ENCODE peak calls at places on chromosomes 2 and 18, in six cellular contexts. One of them, this sample, is unnamed.

GRCh38 chr2:201260302-201260800 is at the start of gene CASP8:
- DNase-seq in NCI-H510A treated with DMSO at 0.1 percent for 48 hours: no peak
- DNase-seq in DMS153: no peak
- DNase-seq in C1 segment of cervical spinal cord: no peak
- DNase-seq in foreskin keratinocyte: peak; percentile 15
- DNase-seq in HCT116: no peak
- DNase-seq in this sample: no peak

GRCh38 chr2:181684454-181685149 is 4.3 kb upstream of the NEUROD1 start:
- DNase-seq in foreskin keratinocyte: no peak
- DNase-seq in C1 segment of cervical spinal cord: no peak
- DNase-seq in HCT116: no peak
- DNase-seq in NCI-H510A treated with DMSO at 0.1 percent for 48 hours: no peak
- DNase-seq in DMS153: no peak
- DNase-seq in this sample: no peak

GRCh38 chr18:80251700-80252099 is 4.4 kb upstream of the PARD6G start:
- DNase-seq in HCT116: no peak
- DNase-seq in foreskin keratinocyte: no peak
- DNase-seq in DMS153: no peak
- DNase-seq in C1 segment of cervical spinal cord: no peak
- DNase-seq in NCI-H510A treated with DMSO at 0.1 percent for 48 hours: no peak
- DNase-seq in this sample: no peak

GRCh38 chr2:38601463-38602135 is 1.1 kb downstream of the HNRNPLL start:
- DNase-seq in NCI-H510A treated with DMSO at 0.1 percent for 48 hours: peak; percentile 64
- DNase-seq in DMS153: no peak
- DNase-seq in foreskin keratinocyte: no peak
- DNase-seq in C1 segment of cervical spinal cord: no peak
- DNase-seq in HCT116: no peak
- DNase-seq in this sample: no peak

GRCh38 chr2:42847596-42848151 is 55.3 kb upstream of the HAAO start:
- DNase-seq in DMS153: no peak
- DNase-seq in HCT116: no peak
- DNase-seq in NCI-H510A treated with DMSO at 0.1 percent for 48 hours: no peak
- DNase-seq in C1 segment of cervical spinal cord: no peak
- DNase-seq in foreskin keratinocyte: no peak
- DNase-seq in this sample: no peak

GRCh38 chr2:33521791-33522281 is 45.4 kb downstream of the RASGRP3 start:
- DNase-seq in NCI-H510A treated with DMSO at 0.1 percent for 48 hours: no peak
- DNase-seq in foreskin keratinocyte: no peak
- DNase-seq in C1 segment of cervical spinal cord: no peak
- DNase-seq in HCT116: no peak
- DNase-seq in DMS153: no peak
- DNase-seq in this sample: no peak

GRCh38 chr18:1663879-1664705 is 759.4 kb downstream of the ADCYAP1 start:
- DNase-seq in DMS153: peak; percentile 2
- DNase-seq in NCI-H510A treated with DMSO at 0.1 percent for 48 hours: peak; percentile 15
- DNase-seq in HCT116: peak; percentile 32
- DNase-seq in C1 segment of cervical spinal cord: no peak
- DNase-seq in foreskin keratinocyte: no peak
- DNase-seq in this sample: peak; percentile 58

GRCh38 chr2:74792282-74792681 is 41.6 kb upstream of the HK2 start:
- DNase-seq in DMS153: no peak
- DNase-seq in C1 segment of cervical spinal cord: no peak
- DNase-seq in NCI-H510A treated with DMSO at 0.1 percent for 48 hours: no peak
- DNase-seq in foreskin keratinocyte: no peak
- DNase-seq in HCT116: no peak
- DNase-seq in this sample: no peak